ENCODE peak calls at places on chromosomes 13 and 19, in seven cellular contexts. Z, D, L, H, T, Y and E are unnamed samples.

GRCh38 chr13:98923641-98924397 is 54.0 kb downstream of the DOCK9 start:
- DNase-seq in Z (no peak), D (no peak), L (no peak), H (no peak), T (no peak), Y (no peak), E (no peak)

GRCh38 chr13:27375686-27376326 is 48.6 kb upstream of the GTF3A start:
- DNase-seq in Z (no peak), D (peak), L (no peak), H (peak), T (peak), Y (peak), E (peak)

GRCh38 chr13:69108486-69108885 is 999.1 kb upstream of the ATXN8OS start:
- DNase-seq in Z (no peak), D (no peak), L (no peak), H (no peak), T (no peak), Y (no peak), E (no peak)

GRCh38 chr13:27440408-27440807 is 10.0 kb downstream of the MTIF3 start:
- DNase-seq in Z (no peak), D (no peak), L (no peak), H (no peak), T (no peak), Y (no peak), E (no peak)

GRCh38 chr19:43126720-43127119 is 44.2 kb upstream of the PSG2 start:
- DNase-seq in Z (no peak), D (no peak), L (no peak), H (no peak), T (no peak), Y (no peak), E (no peak)

GRCh38 chr13:99686944-99687382 is 185.7 kb downstream of the TM9SF2 start:
- DNase-seq in Z (no peak), D (peak), L (no peak), H (no peak), T (no peak), Y (peak), E (no peak)

GRCh38 chr13:22801402-22802003 is 379.3 kb upstream of the SGCG start:
- DNase-seq in Z (no peak), D (no peak), L (no peak), H (no peak), T (no peak), Y (no peak), E (no peak)

GRCh38 chr13:98677398-98677797 is 75.1 kb downstream of the SLC15A1 start:
- DNase-seq in Z (no peak), D (no peak), L (peak), H (no peak), T (no peak), Y (no peak), E (no peak)

GRCh38 chr13:51223284-51224270 is 1.4 kb downstream of the FAM124A start:
- DNase-seq in Z (no peak), D (peak), L (no peak), H (no peak), T (no peak), Y (peak), E (no peak)

GRCh38 chr19:49497790-49498106 is 1.5 kb downstream of the RPS11 start:
- DNase-seq in Z (no peak), D (no peak), L (no peak), H (no peak), T (no peak), Y (no peak), E (no peak)

GRCh38 chr13:24228852-24229458 is 68.4 kb downstream of the SPATA13 start:
- DNase-seq in Z (peak), D (peak), L (no peak), H (no peak), T (peak), Y (no peak), E (no peak)

GRCh38 chr19:45117167-45117594 is 24.2 kb downstream of the PPP1R37 start:
- DNase-seq in Z (no peak), D (no peak), L (no peak), H (no peak), T (peak), Y (peak), E (no peak)

GRCh38 chr13:91406619-91407018 is 8.2 kb downstream of the GPC5 start:
- DNase-seq in Z (no peak), D (peak), L (no peak), H (no peak), T (no peak), Y (peak), E (peak)

GRCh38 chr19:31364956-31365355 is 15.7 kb upstream of the TSHZ3 start:
- DNase-seq in Z (no peak), D (no peak), L (no peak), H (no peak), T (no peak), Y (no peak), E (no peak)

GRCh38 chr13:33554919-33555791 is 262.8 kb upstream of the RFC3 start:
- DNase-seq in Z (no peak), D (no peak), L (no peak), H (no peak), T (peak), Y (peak), E (no peak)

GRCh38 chr19:13260883-13261653 is 110.9 kb downstream of the IER2 start:
- DNase-seq in Z (peak), D (no peak), L (peak), H (no peak), T (no peak), Y (no peak), E (no peak)